ENCODE peak calls at places on chromosome 14, in nine cellular contexts. N, P, E, M, U, G, R, X and Z are unnamed samples.

GRCh38 chr14:73463411-73463810 is 5.1 kb upstream of the NUMB start:
- DNase-seq in N (peak; percentile 96), P (no peak), E (no peak), M (peak; percentile 27), U (no peak), G (peak; percentile 22), R (peak; percentile 83), X (no peak), Z (no peak)

GRCh38 chr14:56379956-56380355 is 199.6 kb upstream of the TMEM260 start:
- DNase-seq in N (no peak), P (no peak), E (no peak), M (no peak), U (no peak), G (no peak), R (no peak), X (no peak), Z (no peak)

GRCh38 chr14:67964391-67964812 is 144.8 kb downstream of the RAD51B start:
- DNase-seq in N (no peak), P (no peak), E (no peak), M (no peak), U (no peak), G (no peak), R (no peak), X (no peak), Z (no peak)

GRCh38 chr14:78902010-78902623 is 731.9 kb downstream of the NRXN3 start:
- DNase-seq in N (peak; percentile 48), P (peak; percentile 17), E (peak; percentile 72), M (no peak), U (peak; percentile 79), G (no peak), R (no peak), X (no peak), Z (peak; percentile 39)

GRCh38 chr14:76490735-76491134 is 114.8 kb downstream of the ESRRB start:
- DNase-seq in N (no peak), P (no peak), E (no peak), M (no peak), U (no peak), G (no peak), R (no peak), X (peak; percentile 17), Z (no peak)

GRCh38 chr14:85241022-85241880 is 288.7 kb upstream of the FLRT2 start:
- DNase-seq in N (no peak), P (no peak), E (no peak), M (no peak), U (peak; percentile 24), G (no peak), R (no peak), X (no peak), Z (no peak)

GRCh38 chr14:51527073-51527472 is 124.6 kb upstream of the FRMD6 start:
- DNase-seq in N (peak; percentile 66), P (no peak), E (no peak), M (no peak), U (no peak), G (no peak), R (no peak), X (no peak), Z (no peak)

GRCh38 chr14:66746316-66747006 is 238.5 kb downstream of the GPHN start:
- DNase-seq in N (peak; percentile 67), P (no peak), E (no peak), M (no peak), U (peak; percentile 39), G (no peak), R (no peak), X (no peak), Z (peak; percentile 9)

GRCh38 chr14:28061006-28061405 is 705.6 kb upstream of the FOXG1 start:
- DNase-seq in N (no peak), P (no peak), E (no peak), M (no peak), U (no peak), G (no peak), R (no peak), X (no peak), Z (no peak)

GRCh38 chr14:38837333-38838048 is 265.5 kb downstream of the SEC23A start:
- DNase-seq in N (no peak), P (no peak), E (no peak), M (peak; percentile 19), U (no peak), G (no peak), R (peak; percentile 76), X (no peak), Z (no peak)

GRCh38 chr14:60204104-60204842 is 39.1 kb upstream of the DHRS7 start:
- DNase-seq in N (no peak), P (no peak), E (no peak), M (no peak), U (no peak), G (no peak), R (no peak), X (peak; percentile 90), Z (no peak)
- H3K27me3 ChIP-seq in N (no peaks in the 10 kb centered on the region), P (no peaks in the 10 kb centered on the region), E (no peaks in the 10 kb centered on the region), M (no peaks in the 10 kb centered on the region), U (no peaks in the 10 kb centered on the region), G (no peaks in the 10 kb centered on the region), R (no peaks in the 10 kb centered on the region), X (no peaks in the 10 kb centered on the region), Z (no peaks in the 10 kb centered on the region)

GRCh38 chr14:89180546-89180945 is 236.5 kb downstream of the FOXN3 start:
- DNase-seq in N (no peak), P (no peak), E (no peak), M (no peak), U (no peak), G (no peak), R (peak; percentile 34), X (no peak), Z (no peak)

GRCh38 chr14:89178802-89179201 is 238.2 kb downstream of the FOXN3 start:
- DNase-seq in N (no peak), P (no peak), E (no peak), M (no peak), U (no peak), G (no peak), R (no peak), X (no peak), Z (no peak)

GRCh38 chr14:89179891-89180404 is 237.1 kb downstream of the FOXN3 start:
- DNase-seq in N (no peak), P (no peak), E (no peak), M (no peak), U (no peak), G (no peak), R (peak; percentile 40), X (no peak), Z (no peak)

GRCh38 chr14:89176090-89176757 is 240.8 kb downstream of the FOXN3 start:
- DNase-seq in N (no peak), P (no peak), E (no peak), M (no peak), U (no peak), G (no peak), R (peak; percentile 31), X (no peak), Z (no peak)

GRCh38 chr14:89178376-89178775 is 238.7 kb downstream of the FOXN3 start:
- DNase-seq in N (no peak), P (no peak), E (no peak), M (no peak), U (no peak), G (no peak), R (no peak), X (no peak), Z (no peak)
- H3K27ac ChIP-seq in N (no peak overlapping the region), P (no peak overlapping the region), E (no peak overlapping the region), M (no peak overlapping the region), U (no peak overlapping the region), G (no peak overlapping the region), R (no peak overlapping the region), X (no peak overlapping the region), Z (no peak overlapping the region)

DNA sequence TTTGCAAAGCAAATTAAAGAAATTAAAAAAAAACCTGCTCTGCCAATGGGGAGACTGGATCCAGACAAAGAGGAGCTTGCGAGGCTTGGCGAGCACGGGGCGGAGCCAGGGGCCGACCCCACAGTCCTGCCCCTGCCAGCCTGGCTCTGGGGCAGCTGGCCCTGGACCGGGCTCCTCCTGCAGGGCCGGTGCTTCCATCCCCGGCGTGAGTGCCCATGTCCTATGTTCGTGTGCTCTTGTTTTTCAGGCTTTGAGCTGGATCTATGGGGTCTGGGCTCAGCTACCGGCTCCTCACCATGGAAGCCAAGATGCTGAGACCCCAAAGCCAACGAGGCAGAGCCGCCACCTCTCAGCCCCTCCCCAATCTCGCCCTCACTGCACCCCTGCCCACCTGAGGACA is 176.8 kb downstream of the KIF26A start:
- DNase-seq in N (no peak), P (no peak), E (no peak), M (no peak), U (no peak), G (no peak), R (peak; percentile 65), X (no peak), Z (no peak)
- H3K27me3 ChIP-seq in N (no peaks in the 10 kb centered on the region), P (no peaks in the 10 kb centered on the region), E (no peaks in the 10 kb centered on the region), M (no peaks in the 10 kb centered on the region), U (no peaks in the 10 kb centered on the region), G (no peaks in the 10 kb centered on the region), R (no peaks in the 10 kb centered on the region), X (no peaks in the 10 kb centered on the region), Z (no peaks in the 10 kb centered on the region)

GRCh38 chr14:102487204-102487577 is 22.4 kb downstream of the ANKRD9 start:
- DNase-seq in N (no peak), P (no peak), E (no peak), M (no peak), U (no peak), G (no peak), R (no peak), X (no peak), Z (no peak)
- H3K27ac ChIP-seq in N (no peak overlapping the region), P (no peak overlapping the region), E (no peak overlapping the region), M (no peak overlapping the region), U (no peak overlapping the region), G (peak overlapping the region; percentile 47), R (no peak overlapping the region), X (no peak overlapping the region), Z (no peak overlapping the region)

GRCh38 chr14:92360666-92361370 is 37.9 kb downstream of the SLC24A4 start:
- DNase-seq in N (no peak), P (no peak), E (no peak), M (no peak), U (no peak), G (no peak), R (no peak), X (no peak), Z (no peak)
- H3K27me3 ChIP-seq in N (no peaks in the 10 kb centered on the region), P (peaks cover 17% of the 10 kb centered on the region), E (no peaks in the 10 kb centered on the region), M (peaks cover 18% of the 10 kb centered on the region), U (no peaks in the 10 kb centered on the region), G (peaks cover 11% of the 10 kb centered on the region), R (no peaks in the 10 kb centered on the region), X (no peaks in the 10 kb centered on the region), Z (no peaks in the 10 kb centered on the region)

GRCh38 chr14:33061667-33062325 is 123.1 kb downstream of the NPAS3 start:
- DNase-seq in N (no peak), P (no peak), E (no peak), M (no peak), U (peak; percentile 17), G (no peak), R (no peak), X (no peak), Z (no peak)
- H3K27ac ChIP-seq in N (no peak overlapping the region), P (no peak overlapping the region), E (no peak overlapping the region), M (no peak overlapping the region), U (no peak overlapping the region), G (no peak overlapping the region), R (no peak overlapping the region), X (no peak overlapping the region), Z (no peak overlapping the region)

DNA sequence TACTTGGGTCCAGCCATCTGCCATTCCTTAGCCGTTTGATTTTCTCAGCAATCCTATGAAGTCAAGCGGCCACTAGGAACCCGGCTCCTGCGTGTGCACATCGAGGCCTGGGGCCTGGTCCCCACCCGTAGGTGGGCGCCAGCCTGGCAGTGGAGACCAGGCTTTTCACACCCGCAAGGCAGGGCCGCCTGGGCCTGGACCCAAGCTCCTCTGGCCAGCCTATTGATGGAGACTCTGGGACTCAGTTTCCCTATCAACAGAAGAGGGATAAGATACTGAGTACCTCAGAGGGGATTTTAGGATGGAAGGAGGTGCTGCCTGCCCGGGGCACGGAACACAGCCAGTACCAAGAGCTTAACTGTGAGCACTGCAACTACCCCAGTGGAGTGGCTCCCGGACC is 104.3 kb upstream of the C14orf180 start:
- DNase-seq in N (no peak), P (no peak), E (no peak), M (no peak), U (no peak), G (no peak), R (no peak), X (no peak), Z (no peak)
- H3K27me3 ChIP-seq in N (no peaks in the 10 kb centered on the region), P (no peaks in the 10 kb centered on the region), E (peaks cover 7% of the 10 kb centered on the region), M (peaks cover 10% of the 10 kb centered on the region), U (no peaks in the 10 kb centered on the region), G (peaks cover 10% of the 10 kb centered on the region), R (no peaks in the 10 kb centered on the region), X (no peaks in the 10 kb centered on the region), Z (no peaks in the 10 kb centered on the region)